ENCODE peak calls at places on chromosome 16, in eight cellular contexts. One of them, this sample, is unnamed.

GRCh38 chr16:22764662-22765302 is 49.2 kb upstream of the HS3ST2 start:
- DNase-seq in fibroblast of pulmonary artery: no peak
- DNase-seq in Ammon's horn: no peak
- DNase-seq in SHP77: no peak
- DNase-seq in activated gamma-delta T cell treated with anti-CD3 and anti-CD28 coated beads, Interleukin-2, amount 50 U/mL, for 16 hours: no peak
- DNase-seq in M059J: no peak
- DNase-seq in renal cortical epithelial cell: no peak
- DNase-seq in activated CD4-positive, alpha-beta T cell treated with anti-CD3 and anti-CD28 coated beads for 4 hours: no peak
- DNase-seq in this sample: no peak

GRCh38 chr16:84241778-84242177 is 2.0 kb upstream of the KCNG4 start:
- DNase-seq in activated CD4-positive, alpha-beta T cell treated with anti-CD3 and anti-CD28 coated beads for 4 hours: no peak
- DNase-seq in activated gamma-delta T cell treated with anti-CD3 and anti-CD28 coated beads, Interleukin-2, amount 50 U/mL, for 16 hours: no peak
- DNase-seq in renal cortical epithelial cell: no peak
- DNase-seq in SHP77: no peak
- DNase-seq in M059J: no peak
- DNase-seq in fibroblast of pulmonary artery: no peak
- DNase-seq in Ammon's horn: no peak
- DNase-seq in this sample: no peak

GRCh38 chr16:88686439-88687253 is at the start of gene SNAI3:
- DNase-seq in M059J: peak
- DNase-seq in SHP77: peak
- DNase-seq in activated gamma-delta T cell treated with anti-CD3 and anti-CD28 coated beads, Interleukin-2, amount 50 U/mL, for 16 hours: peak
- DNase-seq in Ammon's horn: peak
- DNase-seq in renal cortical epithelial cell: no peak
- DNase-seq in activated CD4-positive, alpha-beta T cell treated with anti-CD3 and anti-CD28 coated beads for 4 hours: peak
- DNase-seq in fibroblast of pulmonary artery: peak
- DNase-seq in this sample: peak

GRCh38 chr16:75109732-75110243 is 6.8 kb downstream of the LDHD start:
- DNase-seq in fibroblast of pulmonary artery: no peak
- DNase-seq in Ammon's horn: no peak
- DNase-seq in activated gamma-delta T cell treated with anti-CD3 and anti-CD28 coated beads, Interleukin-2, amount 50 U/mL, for 16 hours: no peak
- DNase-seq in M059J: peak
- DNase-seq in SHP77: peak
- DNase-seq in activated CD4-positive, alpha-beta T cell treated with anti-CD3 and anti-CD28 coated beads for 4 hours: no peak
- DNase-seq in renal cortical epithelial cell: no peak
- DNase-seq in this sample: no peak

GRCh38 chr16:31107465-31107867 is 720 bp upstream of the BCKDK start:
- DNase-seq in activated gamma-delta T cell treated with anti-CD3 and anti-CD28 coated beads, Interleukin-2, amount 50 U/mL, for 16 hours: no peak
- DNase-seq in fibroblast of pulmonary artery: no peak
- DNase-seq in M059J: no peak
- DNase-seq in renal cortical epithelial cell: no peak
- DNase-seq in SHP77: peak
- DNase-seq in Ammon's horn: no peak
- DNase-seq in activated CD4-positive, alpha-beta T cell treated with anti-CD3 and anti-CD28 coated beads for 4 hours: no peak
- DNase-seq in this sample: no peak

GRCh38 chr16:10678655-10679054 is 16.1 kb downstream of the TEKT5 start:
- DNase-seq in SHP77: no peak
- DNase-seq in activated CD4-positive, alpha-beta T cell treated with anti-CD3 and anti-CD28 coated beads for 4 hours: no peak
- DNase-seq in activated gamma-delta T cell treated with anti-CD3 and anti-CD28 coated beads, Interleukin-2, amount 50 U/mL, for 16 hours: no peak
- DNase-seq in renal cortical epithelial cell: no peak
- DNase-seq in fibroblast of pulmonary artery: no peak
- DNase-seq in M059J: no peak
- DNase-seq in Ammon's horn: peak
- DNase-seq in this sample: no peak

GRCh38 chr16:11949527-11949926 is 7.7 kb upstream of the NPIPB2 start:
- DNase-seq in renal cortical epithelial cell: peak
- DNase-seq in activated CD4-positive, alpha-beta T cell treated with anti-CD3 and anti-CD28 coated beads for 4 hours: no peak
- DNase-seq in SHP77: peak
- DNase-seq in fibroblast of pulmonary artery: peak
- DNase-seq in activated gamma-delta T cell treated with anti-CD3 and anti-CD28 coated beads, Interleukin-2, amount 50 U/mL, for 16 hours: no peak
- DNase-seq in M059J: peak
- DNase-seq in Ammon's horn: peak
- DNase-seq in this sample: peak

GRCh38 chr16:1491327-1491726 is 1.8 kb upstream of the TELO2 start:
- DNase-seq in renal cortical epithelial cell: no peak
- DNase-seq in Ammon's horn: no peak
- DNase-seq in SHP77: peak
- DNase-seq in activated CD4-positive, alpha-beta T cell treated with anti-CD3 and anti-CD28 coated beads for 4 hours: no peak
- DNase-seq in M059J: no peak
- DNase-seq in fibroblast of pulmonary artery: no peak
- DNase-seq in activated gamma-delta T cell treated with anti-CD3 and anti-CD28 coated beads, Interleukin-2, amount 50 U/mL, for 16 hours: no peak
- DNase-seq in this sample: no peak

GRCh38 chr16:77437859-77438258 is 3.0 kb upstream of the ADAMTS18 start:
- DNase-seq in M059J: peak
- DNase-seq in renal cortical epithelial cell: peak
- DNase-seq in fibroblast of pulmonary artery: peak
- DNase-seq in activated CD4-positive, alpha-beta T cell treated with anti-CD3 and anti-CD28 coated beads for 4 hours: no peak
- DNase-seq in SHP77: no peak
- DNase-seq in Ammon's horn: no peak
- DNase-seq in activated gamma-delta T cell treated with anti-CD3 and anti-CD28 coated beads, Interleukin-2, amount 50 U/mL, for 16 hours: no peak
- DNase-seq in this sample: peak

GRCh38 chr16:85663891-85664321 is 24.8 kb downstream of the GINS2 start:
- DNase-seq in Ammon's horn: no peak
- DNase-seq in M059J: no peak
- DNase-seq in activated CD4-positive, alpha-beta T cell treated with anti-CD3 and anti-CD28 coated beads for 4 hours: no peak
- DNase-seq in fibroblast of pulmonary artery: no peak
- DNase-seq in renal cortical epithelial cell: no peak
- DNase-seq in SHP77: peak
- DNase-seq in activated gamma-delta T cell treated with anti-CD3 and anti-CD28 coated beads, Interleukin-2, amount 50 U/mL, for 16 hours: no peak
- DNase-seq in this sample: peak

GRCh38 chr16:69351309-69352027 is at the start of gene TMED6:
- DNase-seq in Ammon's horn: no peak
- DNase-seq in renal cortical epithelial cell: peak
- DNase-seq in M059J: no peak
- DNase-seq in fibroblast of pulmonary artery: no peak
- DNase-seq in activated gamma-delta T cell treated with anti-CD3 and anti-CD28 coated beads, Interleukin-2, amount 50 U/mL, for 16 hours: no peak
- DNase-seq in SHP77: no peak
- DNase-seq in activated CD4-positive, alpha-beta T cell treated with anti-CD3 and anti-CD28 coated beads for 4 hours: no peak
- DNase-seq in this sample: no peak

GRCh38 chr16:47967374-47967773 is 188.4 kb downstream of the ABCC12 start:
- DNase-seq in renal cortical epithelial cell: no peak
- DNase-seq in activated CD4-positive, alpha-beta T cell treated with anti-CD3 and anti-CD28 coated beads for 4 hours: no peak
- DNase-seq in activated gamma-delta T cell treated with anti-CD3 and anti-CD28 coated beads, Interleukin-2, amount 50 U/mL, for 16 hours: no peak
- DNase-seq in fibroblast of pulmonary artery: no peak
- DNase-seq in Ammon's horn: no peak
- DNase-seq in M059J: no peak
- DNase-seq in SHP77: no peak
- DNase-seq in this sample: no peak

GRCh38 chr16:71952818-71953217 is 47.4 kb downstream of the PKD1L3 start:
- DNase-seq in fibroblast of pulmonary artery: no peak
- DNase-seq in activated CD4-positive, alpha-beta T cell treated with anti-CD3 and anti-CD28 coated beads for 4 hours: no peak
- DNase-seq in Ammon's horn: no peak
- DNase-seq in M059J: no peak
- DNase-seq in SHP77: no peak
- DNase-seq in renal cortical epithelial cell: no peak
- DNase-seq in activated gamma-delta T cell treated with anti-CD3 and anti-CD28 coated beads, Interleukin-2, amount 50 U/mL, for 16 hours: no peak
- DNase-seq in this sample: no peak

GRCh38 chr16:47731252-47731651 is 270.1 kb downstream of the PHKB start:
- DNase-seq in Ammon's horn: no peak
- DNase-seq in renal cortical epithelial cell: peak
- DNase-seq in fibroblast of pulmonary artery: peak
- DNase-seq in activated gamma-delta T cell treated with anti-CD3 and anti-CD28 coated beads, Interleukin-2, amount 50 U/mL, for 16 hours: no peak
- DNase-seq in SHP77: peak
- DNase-seq in activated CD4-positive, alpha-beta T cell treated with anti-CD3 and anti-CD28 coated beads for 4 hours: no peak
- DNase-seq in M059J: peak
- DNase-seq in this sample: peak

This sample was measured in fibroblast of mammary gland.